ENCODE peak calls at places on chromosomes 5 and 9, in six cellular contexts. B, S, O, P, A and M are unnamed samples.

GRCh38 chr5:75412111-75412990 is 75.3 kb downstream of the HMGCR start:
- DNase-seq in S (no peak), O (no peak), A (no peak), B (peak; percentile 16), P (no peak), M (peak; percentile 7)

GRCh38 chr5:63025679-63026078 is 447.1 kb downstream of the LRRC70 start:
- DNase-seq in S (no peak), A (no peak), P (no peak), B (no peak), O (no peak), M (no peak)

GRCh38 chr5:151094054-151094858 is 13.4 kb upstream of the TNIP1 start:
- DNase-seq in B (peak; percentile 60), S (no peak), A (no peak), P (no peak), O (no peak), M (no peak)

GRCh38 chr5:135429886-135430437 is 17.2 kb downstream of the DCANP1 start:
- DNase-seq in P (peak; percentile 15), O (no peak), S (no peak), A (no peak), B (no peak), M (no peak)

GRCh38 chr9:2936221-2936620 is 92.3 kb upstream of the PUM3 start:
- DNase-seq in S (no peak), B (no peak), P (no peak), A (no peak), O (no peak), M (no peak)

GRCh38 chr5:75681125-75681830 is 36.0 kb downstream of the POC5 start:
- DNase-seq in A (peak; percentile 28), O (peak; percentile 27), B (peak; percentile 71), P (no peak), S (no peak), M (peak; percentile 68)

GRCh38 chr5:78472469-78473106 is 112.2 kb downstream of the SCAMP1 start:
- DNase-seq in B (peak; percentile 60), S (no peak), O (no peak), P (no peak), A (no peak), M (peak; percentile 63)

GRCh38 chr5:122713026-122713425 is 61.9 kb upstream of the SNX2 start:
- DNase-seq in A (no peak), S (no peak), B (no peak), O (no peak), P (no peak), M (peak; percentile 35)

GRCh38 chr5:757931-758697 is 26.4 kb downstream of the ZDHHC11B start:
- DNase-seq in A (no peak), O (no peak), P (peak; percentile 60), B (no peak), S (no peak), M (no peak)

GRCh38 chr5:59587489-59588337 is 305.8 kb downstream of the PDE4D start:
- DNase-seq in P (peak; percentile 91), O (peak; percentile 41), A (peak; percentile 91), S (peak; percentile 70), B (peak; percentile 71), M (no peak)

GRCh38 chr9:117412006-117412715 is 2.7 kb downstream of the ASTN2 start:
- DNase-seq in S (no peak), O (no peak), P (peak; percentile 32), A (peak; percentile 85), B (no peak), M (no peak)

GRCh38 chr9:96382839-96383164 is 709 bp downstream of the SLC35D2 start:
- DNase-seq in B (no peak), A (no peak), S (no peak), P (no peak), O (no peak), M (no peak)

GRCh38 chr5:103446813-103447212 is 115.8 kb downstream of the NUDT12 start:
- DNase-seq in P (no peak), B (peak; percentile 22), S (no peak), O (no peak), A (no peak), M (peak; percentile 50)

GRCh38 chr9:131012396-131012917 is 3.5 kb downstream of the LAMC3 start:
- DNase-seq in O (no peak), A (no peak), P (no peak), B (no peak), S (no peak), M (no peak)

GRCh38 chr5:9343146-9343850 is 202.6 kb downstream of the SEMA5A start:
- DNase-seq in P (no peak), B (peak; percentile 54), O (no peak), A (no peak), S (no peak), M (no peak)

GRCh38 chr9:27181381-27181780 is 72.4 kb downstream of the TEK start:
- DNase-seq in B (peak; percentile 84), S (no peak), O (no peak), A (no peak), P (no peak), M (peak; percentile 59)

GRCh38 chr5:76351176-76351575 is 51.9 kb upstream of the IQGAP2 start:
- DNase-seq in S (no peak), O (no peak), P (no peak), A (no peak), B (no peak), M (no peak)

GRCh38 chr5:113197456-113198200 is 221.0 kb downstream of the DCP2 start:
- DNase-seq in O (no peak), S (no peak), B (no peak), A (no peak), P (no peak), M (no peak)

GRCh38 chr9:36764364-36765076 is 191.8 kb downstream of the MELK start:
- DNase-seq in P (no peak), B (no peak), O (no peak), A (peak; percentile 52), S (no peak), M (no peak)

GRCh38 chr5:170046221-170046620 is 59.5 kb upstream of the FOXI1 start:
- DNase-seq in P (no peak), O (no peak), S (no peak), A (no peak), B (no peak), M (no peak)

GRCh38 chr9:93133641-93134017 is 422 bp downstream of the NINJ1 start:
- DNase-seq in B (peak; percentile 96), A (no peak), S (peak; percentile 93), P (no peak), O (no peak), M (peak; percentile 82)